ENCODE peak calls at places on chromosomes 4 and X, in six cellular contexts. P is G401; Z is GM03348; D is T-helper 2 cell; V is activated effector memory CD4-positive, alpha-beta T cell treated with Interleukin-2 at 50 U/mL for 16 hours; G is GM13976. M is an unnamed sample.

GRCh38 chr4:139642364-139642763 is 23.3 kb upstream of the MGST2 start:
- DNase-seq in Z (peak), G (no peak), D (no peak), P (no peak), V (no peak), M (no peak)

GRCh38 chr4:16229604-16230003 is 3.3 kb upstream of the TAPT1 start:
- DNase-seq in V (no peak), P (no peak), G (no peak), Z (no peak), D (no peak), M (no peak)

GRCh38 chrX:1493877-1494510 is 41.3 kb upstream of the ASMTL start:
- DNase-seq in V (no peak), G (peak), Z (no peak), P (no peak), D (no peak), M (no peak)

GRCh38 chr4:139331185-139331584 is 28.9 kb upstream of the NDUFC1 start:
- DNase-seq in V (no peak), G (no peak), P (no peak), D (no peak), Z (peak), M (no peak)

GRCh38 chrX:86002076-86002896 is 45.1 kb downstream of the CHM start:
- DNase-seq in P (no peak), V (peak), G (no peak), D (no peak), Z (no peak), M (no peak)

GRCh38 chrX:17425551-17425950 is 50.6 kb downstream of the NHS start:
- DNase-seq in P (no peak), V (no peak), G (no peak), D (no peak), Z (no peak), M (no peak)

GRCh38 chr4:8117278-8117682 is 41.3 kb downstream of the ABLIM2 start:
- DNase-seq in Z (no peak), P (no peak), G (no peak), V (no peak), D (no peak), M (no peak)

GRCh38 chrX:37380920-37381319 is 31.8 kb downstream of the PRRG1 start:
- DNase-seq in Z (no peak), G (no peak), V (no peak), P (no peak), D (no peak), M (no peak)

GRCh38 chrX:51893931-51894696 is 691 bp downstream of the MAGED1 start:
- DNase-seq in V (no peak), D (no peak), P (peak), G (no peak), Z (peak), M (no peak)

GRCh38 chr4:127995776-127996175 is 30.6 kb downstream of the ABHD18 start:
- DNase-seq in D (no peak), P (no peak), G (no peak), V (no peak), Z (peak), M (no peak)

GRCh38 chrX:112642349-112642748 is 37.4 kb downstream of the LHFPL1 start:
- DNase-seq in D (no peak), P (peak), Z (peak), G (peak), V (no peak), M (no peak)

GRCh38 chrX:46737041-46737440 is 21.9 kb downstream of the SLC9A7 start:
- DNase-seq in D (no peak), Z (no peak), P (no peak), G (no peak), V (no peak), M (no peak)

GRCh38 chr4:141660880-141661279 is 24.5 kb downstream of the IL15 start:
- DNase-seq in D (no peak), G (no peak), Z (peak), P (no peak), V (no peak), M (no peak)

GRCh38 chr4:76782837-76783236 is 115.1 kb downstream of the SOWAHB start:
- DNase-seq in G (no peak), Z (peak), P (no peak), V (no peak), D (no peak), M (no peak)

GRCh38 chr4:8188085-8188484 is 11.0 kb upstream of the SH3TC1 start:
- DNase-seq in Z (peak), D (no peak), V (no peak), G (no peak), P (peak), M (no peak)

GRCh38 chr4:37561803-37562207 is 124.4 kb downstream of the RELL1 start:
- DNase-seq in D (no peak), Z (no peak), G (no peak), V (no peak), P (no peak), M (no peak)

GRCh38 chrX:21912220-21912619 is 28.3 kb upstream of the SMS start:
- DNase-seq in G (no peak), P (no peak), Z (no peak), V (no peak), D (no peak), M (no peak)

GRCh38 chr4:169131556-169132208 is 121.6 kb upstream of the CBR4 start:
- DNase-seq in D (no peak), P (no peak), Z (no peak), V (no peak), G (no peak), M (no peak)

GRCh38 chrX:139049455-139049854 is 337.9 kb upstream of the FGF13 start:
- DNase-seq in P (no peak), G (no peak), V (no peak), D (no peak), Z (peak), M (no peak)

GRCh38 chr4:90186229-90186628 is 59.0 kb downstream of the CCSER1 start:
- DNase-seq in Z (no peak), V (no peak), G (no peak), D (no peak), P (no peak), M (no peak)

M was measured in T-helper 22 cell.